ENCODE peak calls at places on chromosome X, in five cellular contexts. One of them, this sample, is unnamed.

GRCh38 chrX:103918050-103918449 is 44.4 kb upstream of the TMSB15B start:
- DNase-seq in hypothalamus: peak; percentile 10
- DNase-seq in naive B cell: peak; percentile 38
- DNase-seq in stromal cell of bone marrow: peak; percentile 28
- DNase-seq in trophoblast cell: peak; percentile 11
- DNase-seq in this sample: no peak

GRCh38 chrX:44872319-44872816 is 620 bp upstream of the KDM6A start:
- DNase-seq in naive B cell: peak; percentile 72
- DNase-seq in hypothalamus: peak; percentile 52
- DNase-seq in stromal cell of bone marrow: no peak
- DNase-seq in trophoblast cell: no peak
- DNase-seq in this sample: peak; percentile 40

GRCh38 chrX:24113161-24113560 is 36.4 kb upstream of the ZFX start:
- DNase-seq in naive B cell: no peak
- DNase-seq in hypothalamus: no peak
- DNase-seq in stromal cell of bone marrow: no peak
- DNase-seq in trophoblast cell: no peak
- DNase-seq in this sample: no peak

GRCh38 chrX:65871671-65872311 is 168.1 kb downstream of the VSIG4 start:
- DNase-seq in trophoblast cell: peak; percentile 23
- DNase-seq in hypothalamus: no peak
- DNase-seq in stromal cell of bone marrow: no peak
- DNase-seq in naive B cell: no peak
- DNase-seq in this sample: no peak

GRCh38 chrX:42946544-42947223 is 168.7 kb upstream of the PPP1R2C start:
- DNase-seq in trophoblast cell: no peak
- DNase-seq in hypothalamus: no peak
- DNase-seq in stromal cell of bone marrow: no peak
- DNase-seq in naive B cell: no peak
- DNase-seq in this sample: no peak

GRCh38 chrX:136767104-136767941 is 13.4 kb downstream of the ARHGEF6 start:
- DNase-seq in trophoblast cell: peak; percentile 45
- DNase-seq in naive B cell: peak; percentile 54
- DNase-seq in stromal cell of bone marrow: no peak
- DNase-seq in hypothalamus: peak; percentile 35
- DNase-seq in this sample: peak; percentile 6

GRCh38 chrX:66638591-66639500 is at the start of gene EDA2R:
- DNase-seq in trophoblast cell: peak; percentile 44
- DNase-seq in naive B cell: peak; percentile 14
- DNase-seq in stromal cell of bone marrow: peak; percentile 49
- DNase-seq in hypothalamus: no peak
- DNase-seq in this sample: no peak

GRCh38 chrX:152601848-152602616 is 35.7 kb upstream of the GABRQ start:
- DNase-seq in hypothalamus: no peak
- DNase-seq in trophoblast cell: no peak
- DNase-seq in stromal cell of bone marrow: no peak
- DNase-seq in naive B cell: no peak
- DNase-seq in this sample: no peak

GRCh38 chrX:8049827-8050226 is 121.2 kb downstream of the VCX2 start:
- DNase-seq in hypothalamus: no peak
- DNase-seq in stromal cell of bone marrow: no peak
- DNase-seq in naive B cell: no peak
- DNase-seq in trophoblast cell: no peak
- DNase-seq in this sample: no peak

GRCh38 chrX:39808471-39808917 is 289.3 kb downstream of the BCOR start:
- DNase-seq in stromal cell of bone marrow: peak; percentile 81
- DNase-seq in hypothalamus: no peak
- DNase-seq in trophoblast cell: peak; percentile 85
- DNase-seq in naive B cell: no peak
- DNase-seq in this sample: no peak

GRCh38 chrX:4239650-4240540 is 526.4 kb upstream of the PRKX start:
- DNase-seq in naive B cell: peak; percentile 30
- DNase-seq in hypothalamus: no peak
- DNase-seq in trophoblast cell: no peak
- DNase-seq in stromal cell of bone marrow: no peak
- DNase-seq in this sample: no peak

GRCh38 chrX:38154818-38155217 is 65.9 kb downstream of the SRPX start:
- DNase-seq in trophoblast cell: no peak
- DNase-seq in naive B cell: no peak
- DNase-seq in stromal cell of bone marrow: peak; percentile 56
- DNase-seq in hypothalamus: no peak
- DNase-seq in this sample: no peak

GRCh38 chrX:40971736-40972135 is 113.5 kb upstream of the USP9X start:
- DNase-seq in stromal cell of bone marrow: no peak
- DNase-seq in trophoblast cell: no peak
- DNase-seq in hypothalamus: no peak
- DNase-seq in naive B cell: no peak
- DNase-seq in this sample: no peak

GRCh38 chrX:110858565-110858964 is 62.9 kb upstream of the CHRDL1 start:
- DNase-seq in hypothalamus: no peak
- DNase-seq in stromal cell of bone marrow: no peak
- DNase-seq in naive B cell: no peak
- DNase-seq in trophoblast cell: no peak
- DNase-seq in this sample: no peak

GRCh38 chrX:152813211-152813610 is 17.3 kb downstream of the CETN2 start:
- DNase-seq in hypothalamus: no peak
- DNase-seq in naive B cell: no peak
- DNase-seq in trophoblast cell: no peak
- DNase-seq in stromal cell of bone marrow: no peak
- DNase-seq in this sample: no peak

GRCh38 chrX:9829308-9830267 is 43.4 kb downstream of the SHROOM2 start:
- DNase-seq in stromal cell of bone marrow: no peak
- DNase-seq in trophoblast cell: peak; percentile 72
- DNase-seq in hypothalamus: no peak
- DNase-seq in naive B cell: no peak
- DNase-seq in this sample: no peak

GRCh38 chrX:119150163-119151135 is 22.8 kb upstream of the KIAA1210 start:
- DNase-seq in hypothalamus: no peak
- DNase-seq in naive B cell: no peak
- DNase-seq in stromal cell of bone marrow: no peak
- DNase-seq in trophoblast cell: no peak
- DNase-seq in this sample: no peak

GRCh38 chrX:132413459-132413858 is 75.4 kb downstream of the MBNL3 start:
- DNase-seq in hypothalamus: no peak
- DNase-seq in naive B cell: no peak
- DNase-seq in stromal cell of bone marrow: no peak
- DNase-seq in trophoblast cell: no peak
- DNase-seq in this sample: no peak

GRCh38 chrX:65697915-65698796 is 30.7 kb downstream of the MSN start:
- DNase-seq in stromal cell of bone marrow: no peak
- DNase-seq in trophoblast cell: no peak
- DNase-seq in naive B cell: peak; percentile 80
- DNase-seq in hypothalamus: peak; percentile 3
- DNase-seq in this sample: peak; percentile 59

GRCh38 chrX:23616361-23616760 is 50.9 kb upstream of the PRDX4 start:
- DNase-seq in stromal cell of bone marrow: no peak
- DNase-seq in hypothalamus: no peak
- DNase-seq in trophoblast cell: no peak
- DNase-seq in naive B cell: no peak
- DNase-seq in this sample: no peak

GRCh38 chrX:9062621-9063020 is 28.7 kb upstream of the FAM9B start:
- DNase-seq in stromal cell of bone marrow: no peak
- DNase-seq in trophoblast cell: peak; percentile 2
- DNase-seq in naive B cell: no peak
- DNase-seq in hypothalamus: no peak
- DNase-seq in this sample: no peak

GRCh38 chrX:81377329-81377728 is 175.4 kb downstream of the SH3BGRL start:
- DNase-seq in trophoblast cell: no peak
- DNase-seq in stromal cell of bone marrow: peak; percentile 13
- DNase-seq in hypothalamus: no peak
- DNase-seq in naive B cell: no peak
- DNase-seq in this sample: no peak

GRCh38 chrX:74467656-74468055 is 46.4 kb downstream of the SLC16A2 start:
- DNase-seq in stromal cell of bone marrow: no peak
- DNase-seq in naive B cell: no peak
- DNase-seq in hypothalamus: no peak
- DNase-seq in trophoblast cell: no peak
- DNase-seq in this sample: no peak

GRCh38 chrX:130340271-130340670 is 552 bp downstream of the SLC25A14 start:
- DNase-seq in trophoblast cell: no peak
- DNase-seq in naive B cell: no peak
- DNase-seq in stromal cell of bone marrow: no peak
- DNase-seq in hypothalamus: no peak
- DNase-seq in this sample: no peak

GRCh38 chrX:54978448-54978847 is 15.5 kb downstream of the PFKFB1 start:
- DNase-seq in naive B cell: no peak
- DNase-seq in stromal cell of bone marrow: no peak
- DNase-seq in hypothalamus: no peak
- DNase-seq in trophoblast cell: no peak
- DNase-seq in this sample: no peak

GRCh38 chrX:53563324-53563723 is 123.2 kb downstream of the HUWE1 start:
- DNase-seq in naive B cell: no peak
- DNase-seq in stromal cell of bone marrow: no peak
- DNase-seq in hypothalamus: no peak
- DNase-seq in trophoblast cell: no peak
- DNase-seq in this sample: no peak

GRCh38 chrX:39726810-39727209 is 370.9 kb downstream of the BCOR start:
- DNase-seq in trophoblast cell: peak; percentile 3
- DNase-seq in hypothalamus: no peak
- DNase-seq in stromal cell of bone marrow: no peak
- DNase-seq in naive B cell: no peak
- DNase-seq in this sample: no peak

GRCh38 chrX:110286126-110286525 is 31.8 kb downstream of the AMMECR1 start:
- DNase-seq in hypothalamus: no peak
- DNase-seq in trophoblast cell: peak; percentile 18
- DNase-seq in stromal cell of bone marrow: peak; percentile 80
- DNase-seq in naive B cell: no peak
- DNase-seq in this sample: no peak